ENCODE peak calls at places on chromosomes 1 and 21, in eight cellular contexts. One of them, this sample, is unnamed.

GRCh38 chr1:185045793-185046441 is 559 bp downstream of the RNF2 start:
- DNase-seq in astrocyte of the spinal cord: peak; percentile 29
- DNase-seq in cardiac muscle cell: peak; percentile 44
- DNase-seq in nephron progenitor cell: peak; percentile 71
- DNase-seq in AG09319: no peak
- DNase-seq in MM.1S: peak; percentile 29
- DNase-seq in colonic mucosa: peak; percentile 53
- DNase-seq in transverse colon: peak; percentile 20
- DNase-seq in this sample: no peak

GRCh38 chr1:6098303-6099215 is 52.9 kb downstream of the KCNAB2 start:
- DNase-seq in nephron progenitor cell: peak; percentile 1
- DNase-seq in AG09319: peak; percentile 52
- DNase-seq in transverse colon: no peak
- DNase-seq in MM.1S: no peak
- DNase-seq in astrocyte of the spinal cord: peak; percentile 6
- DNase-seq in cardiac muscle cell: peak; percentile 92
- DNase-seq in colonic mucosa: no peak
- DNase-seq in this sample: no peak

GRCh38 chr1:200305806-200306205 is 104.0 kb downstream of the ZNF281 start:
- DNase-seq in transverse colon: no peak
- DNase-seq in AG09319: no peak
- DNase-seq in astrocyte of the spinal cord: no peak
- DNase-seq in nephron progenitor cell: no peak
- DNase-seq in cardiac muscle cell: no peak
- DNase-seq in colonic mucosa: no peak
- DNase-seq in MM.1S: no peak
- DNase-seq in this sample: no peak

GRCh38 chr21:38756746-38757145 is 49.0 kb upstream of the ETS2 start:
- DNase-seq in colonic mucosa: no peak
- DNase-seq in cardiac muscle cell: peak; percentile 56
- DNase-seq in nephron progenitor cell: no peak
- DNase-seq in astrocyte of the spinal cord: peak; percentile 65
- DNase-seq in MM.1S: no peak
- DNase-seq in transverse colon: no peak
- DNase-seq in AG09319: no peak
- DNase-seq in this sample: peak; percentile 39

GRCh38 chr21:37669249-37669648 is 247.0 kb downstream of the KCNJ6 start:
- DNase-seq in MM.1S: no peak
- DNase-seq in colonic mucosa: no peak
- DNase-seq in transverse colon: no peak
- DNase-seq in cardiac muscle cell: no peak
- DNase-seq in nephron progenitor cell: no peak
- DNase-seq in astrocyte of the spinal cord: no peak
- DNase-seq in AG09319: no peak
- DNase-seq in this sample: no peak

GRCh38 chr1:42272920-42273319 is 62.1 kb downstream of the FOXJ3 start:
- DNase-seq in transverse colon: no peak
- DNase-seq in MM.1S: no peak
- DNase-seq in nephron progenitor cell: no peak
- DNase-seq in AG09319: no peak
- DNase-seq in colonic mucosa: no peak
- DNase-seq in astrocyte of the spinal cord: no peak
- DNase-seq in cardiac muscle cell: no peak
- DNase-seq in this sample: no peak

GRCh38 chr1:63643926-63644325 is 50.7 kb downstream of the PGM1 start:
- DNase-seq in AG09319: no peak
- DNase-seq in transverse colon: no peak
- DNase-seq in colonic mucosa: peak; percentile 52
- DNase-seq in nephron progenitor cell: no peak
- DNase-seq in cardiac muscle cell: no peak
- DNase-seq in astrocyte of the spinal cord: no peak
- DNase-seq in MM.1S: no peak
- DNase-seq in this sample: no peak

GRCh38 chr1:244381887-244382565 is 69.7 kb downstream of the ADSS2 start:
- DNase-seq in AG09319: peak; percentile 22
- DNase-seq in cardiac muscle cell: peak; percentile 76
- DNase-seq in astrocyte of the spinal cord: peak; percentile 63
- DNase-seq in nephron progenitor cell: no peak
- DNase-seq in colonic mucosa: no peak
- DNase-seq in MM.1S: no peak
- DNase-seq in transverse colon: no peak
- DNase-seq in this sample: no peak

GRCh38 chr1:1402081-1402900 is 3.2 kb upstream of the CCNL2 start:
- DNase-seq in nephron progenitor cell: peak; percentile 47
- DNase-seq in MM.1S: peak; percentile 33
- DNase-seq in AG09319: no peak
- DNase-seq in colonic mucosa: peak; percentile 45
- DNase-seq in cardiac muscle cell: peak; percentile 71
- DNase-seq in astrocyte of the spinal cord: peak; percentile 56
- DNase-seq in transverse colon: peak; percentile 36
- DNase-seq in this sample: no peak

GRCh38 chr1:28296401-28297220 is 32.2 kb upstream of the MED18 start:
- DNase-seq in colonic mucosa: peak; percentile 79
- DNase-seq in cardiac muscle cell: peak; percentile 94
- DNase-seq in AG09319: no peak
- DNase-seq in MM.1S: no peak
- DNase-seq in transverse colon: peak; percentile 74
- DNase-seq in astrocyte of the spinal cord: peak; percentile 15
- DNase-seq in nephron progenitor cell: peak; percentile 79
- DNase-seq in this sample: peak; percentile 26

GRCh38 chr1:209805875-209806760 is at the start of gene IRF6:
- DNase-seq in AG09319: peak; percentile 41
- DNase-seq in nephron progenitor cell: peak; percentile 93
- DNase-seq in cardiac muscle cell: peak; percentile 83
- DNase-seq in transverse colon: peak; percentile 96
- DNase-seq in colonic mucosa: peak; percentile 98
- DNase-seq in astrocyte of the spinal cord: peak; percentile 62
- DNase-seq in MM.1S: peak; percentile 93
- DNase-seq in this sample: peak; percentile 63

GRCh38 chr1:117147856-117148588 is 26.5 kb upstream of the TRIM45 start:
- DNase-seq in colonic mucosa: no peak
- DNase-seq in cardiac muscle cell: peak; percentile 64
- DNase-seq in MM.1S: no peak
- DNase-seq in nephron progenitor cell: no peak
- DNase-seq in AG09319: peak; percentile 19
- DNase-seq in transverse colon: no peak
- DNase-seq in astrocyte of the spinal cord: peak; percentile 77
- DNase-seq in this sample: no peak

GRCh38 chr1:207898260-207898659 is 12.7 kb downstream of the CD34 start:
- DNase-seq in nephron progenitor cell: no peak
- DNase-seq in MM.1S: no peak
- DNase-seq in AG09319: no peak
- DNase-seq in colonic mucosa: no peak
- DNase-seq in astrocyte of the spinal cord: no peak
- DNase-seq in cardiac muscle cell: no peak
- DNase-seq in transverse colon: no peak
- DNase-seq in this sample: no peak

GRCh38 chr1:207893737-207894582 is 17.0 kb downstream of the CD34 start:
- DNase-seq in cardiac muscle cell: no peak
- DNase-seq in AG09319: no peak
- DNase-seq in nephron progenitor cell: no peak
- DNase-seq in transverse colon: no peak
- DNase-seq in MM.1S: no peak
- DNase-seq in colonic mucosa: no peak
- DNase-seq in astrocyte of the spinal cord: no peak
- DNase-seq in this sample: no peak

GRCh38 chr1:207898836-207899235 is 12.1 kb downstream of the CD34 start:
- DNase-seq in AG09319: no peak
- DNase-seq in cardiac muscle cell: no peak
- DNase-seq in MM.1S: no peak
- DNase-seq in nephron progenitor cell: no peak
- DNase-seq in astrocyte of the spinal cord: no peak
- DNase-seq in colonic mucosa: no peak
- DNase-seq in transverse colon: no peak
- DNase-seq in this sample: no peak

GRCh38 chr1:207896547-207896946 is 14.4 kb downstream of the CD34 start:
- DNase-seq in transverse colon: no peak
- DNase-seq in nephron progenitor cell: no peak
- DNase-seq in AG09319: no peak
- DNase-seq in cardiac muscle cell: no peak
- DNase-seq in astrocyte of the spinal cord: no peak
- DNase-seq in MM.1S: no peak
- DNase-seq in colonic mucosa: no peak
- DNase-seq in this sample: no peak

DNA sequence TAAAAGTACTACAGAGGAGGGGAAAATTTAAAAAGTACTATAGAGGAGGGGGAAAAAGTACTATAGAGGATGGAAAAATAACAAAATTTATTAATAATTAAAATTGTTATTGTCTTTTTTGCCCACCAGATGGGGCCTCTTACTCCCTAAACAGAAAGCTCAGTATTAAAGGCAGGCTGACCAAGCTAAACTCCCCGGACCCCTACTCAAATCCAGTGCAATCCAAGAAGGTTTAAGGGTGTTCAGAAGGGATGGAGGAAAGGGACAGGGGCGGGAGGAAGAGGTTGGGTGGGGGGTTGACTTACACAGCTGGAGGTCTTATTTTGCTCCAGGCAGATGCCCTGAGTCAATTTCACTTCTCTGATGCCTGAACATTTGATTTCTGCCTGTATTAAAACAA is 13.7 kb downstream of the CD34 start:
- DNase-seq in colonic mucosa: no peak
- DNase-seq in MM.1S: peak; percentile 33
- DNase-seq in AG09319: no peak
- DNase-seq in cardiac muscle cell: peak; percentile 44
- DNase-seq in astrocyte of the spinal cord: peak; percentile 18
- DNase-seq in nephron progenitor cell: no peak
- DNase-seq in transverse colon: no peak
- DNase-seq in this sample: no peak
- TF ChIP-seq CTCF in colonic mucosa: no peak
- TF ChIP-seq CTCF in MM.1S: peak; percentile 24
- TF ChIP-seq CTCF in AG09319: peak; percentile 30
- TF ChIP-seq CTCF in cardiac muscle cell: peak; percentile 43
- TF ChIP-seq CTCF in astrocyte of the spinal cord: peak; percentile 25
- TF ChIP-seq CTCF in nephron progenitor cell: no peak
- TF ChIP-seq CTCF in transverse colon: no peak
- TF ChIP-seq CTCF in this sample: no peak

GRCh38 chr1:156599811-156600210 is 1.5 kb downstream of the GPATCH4 start:
- DNase-seq in astrocyte of the spinal cord: no peak
- DNase-seq in transverse colon: no peak
- DNase-seq in cardiac muscle cell: no peak
- DNase-seq in colonic mucosa: no peak
- DNase-seq in AG09319: no peak
- DNase-seq in nephron progenitor cell: no peak
- DNase-seq in MM.1S: peak; percentile 87
- DNase-seq in this sample: no peak
- TF ChIP-seq CTCF in astrocyte of the spinal cord: no peak
- TF ChIP-seq CTCF in transverse colon: no peak
- TF ChIP-seq CTCF in cardiac muscle cell: no peak
- TF ChIP-seq CTCF in colonic mucosa: no peak
- TF ChIP-seq CTCF in AG09319: no peak
- TF ChIP-seq CTCF in nephron progenitor cell: no peak
- TF ChIP-seq CTCF in MM.1S: peak; percentile 53
- TF ChIP-seq CTCF in this sample: no peak

DNA sequence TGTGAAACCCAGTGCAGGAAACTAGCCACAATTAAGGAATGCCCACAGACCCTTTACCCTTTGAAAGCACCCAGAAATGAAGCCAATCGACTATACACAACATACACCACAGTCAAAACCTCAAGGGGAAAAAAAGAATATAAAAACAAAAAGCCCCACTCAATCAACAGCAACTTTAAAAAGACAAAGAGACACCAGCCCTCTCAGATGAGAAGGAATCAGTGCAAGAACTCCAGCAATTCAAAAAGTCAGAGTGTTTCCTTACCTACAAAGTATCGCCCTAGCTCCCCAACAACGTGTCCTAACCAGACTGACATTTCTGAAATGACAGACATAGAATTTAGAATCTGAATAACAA is 147.7 kb downstream of the CHD1L start:
- DNase-seq in transverse colon: no peak
- DNase-seq in nephron progenitor cell: no peak
- DNase-seq in cardiac muscle cell: no peak
- DNase-seq in astrocyte of the spinal cord: no peak
- DNase-seq in colonic mucosa: no peak
- DNase-seq in AG09319: no peak
- DNase-seq in MM.1S: no peak
- DNase-seq in this sample: no peak
- TF ChIP-seq CTCF in transverse colon: no peak
- TF ChIP-seq CTCF in nephron progenitor cell: no peak
- TF ChIP-seq CTCF in cardiac muscle cell: no peak
- TF ChIP-seq CTCF in astrocyte of the spinal cord: no peak
- TF ChIP-seq CTCF in colonic mucosa: no peak
- TF ChIP-seq CTCF in AG09319: no peak
- TF ChIP-seq CTCF in MM.1S: no peak
- TF ChIP-seq CTCF in this sample: no peak

GRCh38 chr1:206591236-206591635 is 21.0 kb downstream of the EIF2D start:
- DNase-seq in cardiac muscle cell: peak; percentile 35
- DNase-seq in MM.1S: no peak
- DNase-seq in nephron progenitor cell: no peak
- DNase-seq in astrocyte of the spinal cord: no peak
- DNase-seq in transverse colon: no peak
- DNase-seq in colonic mucosa: no peak
- DNase-seq in AG09319: no peak
- DNase-seq in this sample: no peak

GRCh38 chr1:206591696-206592095 is 20.6 kb downstream of the EIF2D start:
- DNase-seq in astrocyte of the spinal cord: no peak
- DNase-seq in transverse colon: no peak
- DNase-seq in nephron progenitor cell: no peak
- DNase-seq in AG09319: no peak
- DNase-seq in MM.1S: no peak
- DNase-seq in cardiac muscle cell: no peak
- DNase-seq in colonic mucosa: no peak
- DNase-seq in this sample: no peak

GRCh38 chr1:206588492-206588891 is 23.8 kb downstream of the EIF2D start:
- DNase-seq in nephron progenitor cell: no peak
- DNase-seq in transverse colon: no peak
- DNase-seq in colonic mucosa: no peak
- DNase-seq in MM.1S: no peak
- DNase-seq in AG09319: no peak
- DNase-seq in astrocyte of the spinal cord: no peak
- DNase-seq in cardiac muscle cell: peak; percentile 38
- DNase-seq in this sample: no peak

GRCh38 chr1:206589206-206589605 is 23.1 kb downstream of the EIF2D start:
- DNase-seq in AG09319: peak; percentile 66
- DNase-seq in cardiac muscle cell: peak; percentile 96
- DNase-seq in transverse colon: no peak
- DNase-seq in MM.1S: no peak
- DNase-seq in nephron progenitor cell: no peak
- DNase-seq in colonic mucosa: no peak
- DNase-seq in astrocyte of the spinal cord: peak; percentile 92
- DNase-seq in this sample: peak; percentile 84

DNA sequence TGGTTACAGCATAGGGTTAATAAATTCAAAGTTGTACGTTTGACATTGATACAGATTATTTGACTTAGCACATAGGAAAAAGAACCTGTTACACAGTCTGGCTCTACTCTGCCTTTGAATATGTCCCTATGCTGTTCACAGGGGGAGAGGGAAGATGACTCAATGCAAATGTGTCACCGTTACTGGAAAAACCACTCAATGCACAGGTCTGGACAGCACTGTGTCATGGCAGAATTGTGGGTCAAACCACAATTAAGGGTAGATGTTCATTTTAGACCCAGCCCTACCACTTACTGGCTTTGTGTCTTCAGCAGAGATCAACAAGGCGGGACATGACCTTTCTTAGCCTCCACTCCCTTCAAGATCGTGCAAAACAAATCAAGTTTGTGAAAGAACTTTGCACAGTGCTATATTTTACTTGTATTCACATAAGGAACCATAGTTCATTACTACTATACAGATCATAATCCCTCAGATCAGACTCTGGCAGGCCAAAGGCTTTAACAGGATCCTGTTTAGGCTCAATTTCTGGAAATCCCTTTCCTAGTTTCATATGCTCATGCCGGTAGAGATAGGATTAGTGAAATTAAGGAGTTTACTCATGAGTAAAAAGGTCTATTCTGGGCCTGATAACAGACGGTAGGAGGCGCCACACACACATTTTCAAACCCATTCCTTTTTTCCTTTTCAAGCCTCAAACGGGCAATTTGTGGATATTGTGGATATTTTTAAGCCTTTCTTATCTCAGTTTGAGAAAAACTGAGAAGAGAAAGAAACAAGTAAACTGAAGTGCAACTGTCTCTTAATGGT is 22.0 kb downstream of the EIF2D start:
- DNase-seq in colonic mucosa: no peak
- DNase-seq in astrocyte of the spinal cord: peak; percentile 78
- DNase-seq in cardiac muscle cell: peak; percentile 34
- DNase-seq in AG09319: no peak
- DNase-seq in transverse colon: no peak
- DNase-seq in MM.1S: no peak
- DNase-seq in nephron progenitor cell: no peak
- DNase-seq in this sample: peak; percentile 69
- TF ChIP-seq CTCF in colonic mucosa: no peak
- TF ChIP-seq CTCF in astrocyte of the spinal cord: peak; percentile 33
- TF ChIP-seq CTCF in cardiac muscle cell: peak; percentile 46
- TF ChIP-seq CTCF in AG09319: peak; percentile 21
- TF ChIP-seq CTCF in transverse colon: no peak
- TF ChIP-seq CTCF in MM.1S: peak; percentile 55
- TF ChIP-seq CTCF in nephron progenitor cell: no peak
- TF ChIP-seq CTCF in this sample: peak; percentile 11